ENCODE peak calls at places on chromosomes 16 and 17, in four cellular contexts. M is progenitor cell of endocrine pancreas; J is activated naive CD4-positive, alpha-beta T cell treated with anti-CD3 and anti-CD28 coated beads for 36 hours; H is NCI-H1930. X is an unnamed sample.

GRCh38 chr17:77501751-77502625 is 361.2 kb downstream of the SEC14L1 start:
- DNase-seq in M (no peak), J (no peak), H (no peak), X (no peak)

GRCh38 chr17:74738051-74738996 is 1.3 kb downstream of the RAB37 start:
- DNase-seq in M (no peak), J (peak; percentile 92), H (no peak), X (peak; percentile 75)

GRCh38 chr17:70609566-70609965 is 440.2 kb downstream of the KCNJ2 start:
- DNase-seq in M (no peak), J (no peak), H (no peak), X (no peak)

GRCh38 chr17:75603123-75603522 is 15.5 kb downstream of the MYO15B start:
- DNase-seq in M (no peak), J (no peak), H (no peak), X (no peak)

GRCh38 chr16:84314814-84315213 is 20.1 kb downstream of the WFDC1 start:
- DNase-seq in M (no peak), J (no peak), H (no peak), X (no peak)

GRCh38 chr17:63139356-63139755 is 173.3 kb downstream of the TANC2 start:
- DNase-seq in M (no peak), J (no peak), H (no peak), X (no peak)

GRCh38 chr16:66510711-66511614 is 39.0 kb downstream of the TK2 start:
- DNase-seq in M (no peak), J (no peak), H (no peak), X (no peak)

GRCh38 chr17:77546772-77547201 is 406.0 kb downstream of the SEC14L1 start:
- DNase-seq in M (no peak), J (no peak), H (no peak), X (no peak)

GRCh38 chr16:87502308-87502969 is 9.6 kb upstream of the ZCCHC14 start:
- DNase-seq in M (no peak), J (no peak), H (no peak), X (no peak)

GRCh38 chr17:44197980-44198720 is 1.5 kb downstream of the ATXN7L3 start:
- DNase-seq in M (no peak), J (peak; percentile 54), H (no peak), X (no peak)

GRCh38 chr16:2963074-2963610 is 933 bp upstream of the KREMEN2 start:
- DNase-seq in M (no peak), J (no peak), H (no peak), X (no peak)

GRCh38 chr17:1555618-1556471 is 6.7 kb downstream of the PITPNA start:
- DNase-seq in M (no peak), J (no peak), H (no peak), X (no peak)

GRCh38 chr17:59492091-59492451 is 73.3 kb upstream of the DHX40 start:
- DNase-seq in M (no peak), J (no peak), H (no peak), X (no peak)

GRCh38 chr16:12901597-12902436 is at the start of gene SHISA9:
- DNase-seq in M (peak; percentile 21), J (no peak), H (no peak), X (no peak)

GRCh38 chr17:69540356-69540755 is 125.9 kb downstream of the MAP2K6 start:
- DNase-seq in M (no peak), J (no peak), H (no peak), X (no peak)